ENCODE peak calls at places on chromosomes 12 and 14, in eight cellular contexts. K is activated CD4-positive, alpha-beta T cell treated with anti-CD3 and anti-CD28 coated beads, Interleukin-2, amount 50 U/mL, for 1 hour; O is hippocampal formation; Y is WTC11; Q is iPS-NIHi11; M is effector CD8-positive, alpha-beta T cell; G is heart left ventricle; L is T-cell. H is an unnamed sample.

GRCh38 chr12:27161458-27162228 is 79.3 kb upstream of the C12orf71 start:
- DNase-seq in K (no peak), O (no peak), Y (no peak), Q (no peak), M (no peak), G (no peak), L (no peak), H (no peak)

GRCh38 chr12:46459111-46459510 is 86.5 kb upstream of the SLC38A2 start:
- DNase-seq in K (no peak), O (no peak), Y (no peak), Q (no peak), M (no peak), G (no peak), L (peak; percentile 4), H (no peak)

GRCh38 chr14:54453252-54453651 is 12.1 kb upstream of the CNIH1 start:
- DNase-seq in K (no peak), O (no peak), Y (no peak), Q (no peak), M (no peak), G (no peak), L (no peak), H (no peak)

GRCh38 chr14:59028476-59029202 is 159.8 kb upstream of the DAAM1 start:
- DNase-seq in K (peak; percentile 4), O (peak; percentile 25), Y (peak; percentile 61), Q (peak; percentile 65), M (no peak), G (no peak), L (peak; percentile 20), H (peak; percentile 5)

GRCh38 chr14:53547593-53547992 is 394.5 kb upstream of the DDHD1 start:
- DNase-seq in K (no peak), O (no peak), Y (no peak), Q (no peak), M (no peak), G (no peak), L (no peak), H (no peak)

GRCh38 chr12:71371132-71371531 is 68.5 kb upstream of the LGR5 start:
- DNase-seq in K (no peak), O (no peak), Y (no peak), Q (no peak), M (no peak), G (no peak), L (no peak), H (no peak)

GRCh38 chr12:75936525-75937450 is 94.8 kb downstream of the PHLDA1 start:
- DNase-seq in K (no peak), O (no peak), Y (no peak), Q (no peak), M (no peak), G (no peak), L (no peak), H (no peak)

GRCh38 chr14:45091696-45092095 is 7.8 kb downstream of the PRPF39 start:
- DNase-seq in K (no peak), O (no peak), Y (no peak), Q (no peak), M (no peak), G (no peak), L (no peak), H (no peak)

GRCh38 chr14:89337161-89337560 is 79.9 kb downstream of the FOXN3 start:
- DNase-seq in K (no peak), O (no peak), Y (no peak), Q (no peak), M (no peak), G (no peak), L (no peak), H (no peak)

GRCh38 chr12:122421263-122421814 is 1.1 kb downstream of the CLIP1 start:
- DNase-seq in K (peak; percentile 12), O (no peak), Y (no peak), Q (no peak), M (no peak), G (peak; percentile 62), L (peak; percentile 16), H (no peak)

GRCh38 chr14:91382712-91383111 is 34.9 kb downstream of the CCDC88C start:
- DNase-seq in K (no peak), O (no peak), Y (no peak), Q (no peak), M (no peak), G (no peak), L (no peak), H (no peak)

GRCh38 chr12:14396071-14396470 is 30.6 kb downstream of the ATF7IP start:
- DNase-seq in K (no peak), O (no peak), Y (no peak), Q (no peak), M (no peak), G (no peak), L (peak; percentile 32), H (no peak)

GRCh38 chr14:23539209-23539866 is 12.2 kb downstream of the ZFHX2 start:
- DNase-seq in K (no peak), O (peak; percentile 43), Y (peak; percentile 77), Q (peak; percentile 78), M (no peak), G (no peak), L (peak; percentile 30), H (peak; percentile 61)

GRCh38 chr14:37195327-37195726 is 2.4 kb upstream of the MIPOL1 start:
- DNase-seq in K (no peak), O (no peak), Y (no peak), Q (no peak), M (no peak), G (no peak), L (no peak), H (no peak)

GRCh38 chr14:90508536-90509254 is 111.9 kb downstream of the CALM1 start:
- DNase-seq in K (no peak), O (no peak), Y (no peak), Q (peak; percentile 47), M (no peak), G (peak; percentile 48), L (no peak), H (no peak)

GRCh38 chr14:51674294-51675002 is 22.7 kb downstream of the FRMD6 start:
- DNase-seq in K (no peak), O (no peak), Y (no peak), Q (no peak), M (no peak), G (no peak), L (no peak), H (no peak)

GRCh38 chr12:78034025-78034424 is 203.3 kb downstream of the NAV3 start:
- DNase-seq in K (no peak), O (no peak), Y (no peak), Q (no peak), M (no peak), G (no peak), L (no peak), H (no peak)

GRCh38 chr14:53793790-53794560 is 162.7 kb downstream of the BMP4 start:
- DNase-seq in K (no peak), O (peak; percentile 25), Y (no peak), Q (no peak), M (no peak), G (peak; percentile 29), L (no peak), H (no peak)

GRCh38 chr12:110906088-110906487 is 14.3 kb downstream of the MYL2 start:
- DNase-seq in K (no peak), O (no peak), Y (no peak), Q (no peak), M (no peak), G (no peak), L (no peak), H (no peak)

GRCh38 chr12:47576256-47576655 is 129.6 kb downstream of the RPAP3 start:
- DNase-seq in K (no peak), O (no peak), Y (peak; percentile 39), Q (peak; percentile 63), M (no peak), G (no peak), L (no peak), H (no peak)

GRCh38 chr12:99852666-99853065 is 132.1 kb downstream of the ANKS1B start:
- DNase-seq in K (no peak), O (no peak), Y (peak; percentile 26), Q (no peak), M (no peak), G (no peak), L (no peak), H (no peak)

GRCh38 chr12:5506821-5507231 is 74.9 kb downstream of the NTF3 start:
- DNase-seq in K (no peak), O (no peak), Y (no peak), Q (no peak), M (no peak), G (no peak), L (no peak), H (no peak)

GRCh38 chr12:93441617-93442410 is at the start of gene UBE2N:
- DNase-seq in K (peak; percentile 96), O (peak; percentile 97), Y (peak; percentile 94), Q (peak; percentile 97), M (peak; percentile 96), G (peak; percentile 98), L (peak; percentile 98), H (peak; percentile 77)

GRCh38 chr12:88501976-88502938 is 78.0 kb downstream of the KITLG start:
- DNase-seq in K (no peak), O (no peak), Y (no peak), Q (no peak), M (no peak), G (no peak), L (no peak), H (no peak)

GRCh38 chr12:130674676-130675075 is 41.4 kb downstream of the RIMBP2 start:
- DNase-seq in K (no peak), O (no peak), Y (no peak), Q (no peak), M (no peak), G (no peak), L (no peak), H (no peak)

GRCh38 chr14:103604620-103605019 is 24.4 kb upstream of the KLC1 start:
- DNase-seq in K (no peak), O (no peak), Y (no peak), Q (no peak), M (no peak), G (no peak), L (no peak), H (no peak)

GRCh38 chr14:75242546-75243273 is 35.9 kb upstream of the FOS start:
- DNase-seq in K (no peak), O (no peak), Y (no peak), Q (peak; percentile 33), M (no peak), G (no peak), L (no peak), H (no peak)

GRCh38 chr14:51365241-51365940 is 125.3 kb downstream of the TMX1 start:
- DNase-seq in K (no peak), O (no peak), Y (no peak), Q (no peak), M (no peak), G (no peak), L (no peak), H (no peak)

GRCh38 chr14:77007975-77008421 is 20.5 kb downstream of the IRF2BPL start:
- DNase-seq in K (no peak), O (no peak), Y (no peak), Q (peak; percentile 65), M (no peak), G (peak; percentile 70), L (no peak), H (no peak)

GRCh38 chr12:121812320-121812871 is 8.6 kb downstream of the SETD1B start:
- DNase-seq in K (no peak), O (peak; percentile 34), Y (peak; percentile 86), Q (peak; percentile 95), M (no peak), G (peak; percentile 88), L (peak; percentile 28), H (no peak)

GRCh38 chr12:85821759-85822158 is 14.4 kb downstream of the RASSF9 start:
- DNase-seq in K (no peak), O (no peak), Y (no peak), Q (no peak), M (no peak), G (no peak), L (no peak), H (no peak)

GRCh38 chr12:31370645-31371620 is 45.0 kb upstream of the SINHCAF start:
- DNase-seq in K (no peak), O (no peak), Y (peak; percentile 72), Q (peak; percentile 68), M (no peak), G (no peak), L (no peak), H (no peak)

H was measured in GM12891.